ENCODE peak calls at places on chromosome 6, in ten cellular contexts. E is substantia nigra; J is naive thymus-derived CD4-positive, alpha-beta T cell; Z is IMR-90; F is mammary epithelial cell; M is SJSA1; W is left ventricle myocardium inferior; B is fibroblast of lung; G is upper lobe of right lung; U is CD8-positive, alpha-beta memory T cell. H is an unnamed sample.

GRCh38 chr6:45441811-45442453 is 64.2 kb upstream of the SUPT3H start:
- DNase-seq in J (no peak), W (no peak), E (no peak), M (no peak), U (no peak), G (no peak), F (no peak), B (peak), Z (peak), H (no peak)

GRCh38 chr6:170130201-170130621 is 160.7 kb downstream of the DLL1 start:
- DNase-seq in B (no peak), Z (no peak), W (peak), M (no peak), F (no peak), J (no peak), E (no peak), U (no peak), G (peak), H (peak)

GRCh38 chr6:130421567-130421966 is 55.8 kb downstream of the TMEM200A start:
- DNase-seq in Z (peak), F (peak), E (no peak), M (peak), B (peak), U (no peak), J (no peak), W (no peak), G (no peak), H (no peak)

GRCh38 chr6:156175971-156176421 is 601.2 kb upstream of the ARID1B start:
- DNase-seq in W (peak), U (no peak), Z (no peak), B (no peak), F (no peak), J (no peak), M (no peak), G (no peak), E (no peak), H (peak)

GRCh38 chr6:157273756-157274088 is 49.6 kb downstream of the TMEM242 start:
- DNase-seq in F (no peak), J (peak), E (no peak), B (peak), M (no peak), G (no peak), Z (peak), W (peak), U (peak), H (peak)

GRCh38 chr6:89758830-89759229 is 60.8 kb downstream of the MDN1 start:
- DNase-seq in E (no peak), G (no peak), W (no peak), U (no peak), B (no peak), J (no peak), M (no peak), Z (no peak), F (no peak), H (no peak)

GRCh38 chr6:164013480-164014208 is 599.1 kb downstream of the QKI start:
- DNase-seq in F (no peak), J (no peak), Z (no peak), G (no peak), E (no peak), B (no peak), W (no peak), U (no peak), M (no peak), H (no peak)

GRCh38 chr6:13307508-13307995 is 20.8 kb downstream of the TBC1D7 start:
- DNase-seq in W (no peak), G (no peak), M (no peak), Z (peak), J (no peak), F (peak), E (no peak), U (no peak), B (peak), H (no peak)

GRCh38 chr6:8589941-8590676 is 154.8 kb upstream of the SLC35B3 start:
- DNase-seq in F (no peak), M (no peak), U (no peak), E (no peak), B (no peak), Z (no peak), W (no peak), J (no peak), G (no peak), H (no peak)

GRCh38 chr6:169624785-169625184 is 77.0 kb downstream of the WDR27 start:
- DNase-seq in G (no peak), Z (no peak), W (no peak), E (no peak), J (no peak), B (no peak), F (no peak), M (no peak), U (no peak), H (no peak)

GRCh38 chr6:158642805-158643489 is 1.6 kb downstream of the DYNLT1 start:
- DNase-seq in G (peak), U (no peak), Z (peak), J (no peak), W (no peak), F (peak), M (peak), B (no peak), E (no peak), H (no peak)

GRCh38 chr6:18985958-18986357 is 598.8 kb downstream of the RNF144B start:
- DNase-seq in W (no peak), E (no peak), U (no peak), J (no peak), M (no peak), B (no peak), F (no peak), Z (no peak), G (no peak), H (no peak)

GRCh38 chr6:99219788-99220187 is 129.7 kb downstream of the FAXC start:
- DNase-seq in M (no peak), W (no peak), E (no peak), U (no peak), B (no peak), Z (no peak), F (no peak), J (no peak), G (no peak), H (no peak)

GRCh38 chr6:83808005-83808404 is 45.2 kb upstream of the RIPPLY2 start:
- DNase-seq in W (no peak), M (no peak), E (no peak), G (no peak), Z (no peak), F (no peak), B (no peak), J (no peak), U (no peak), H (no peak)

GRCh38 chr6:84847349-84848160 is 83.2 kb upstream of the TBX18 start:
- DNase-seq in E (no peak), J (no peak), W (no peak), U (no peak), M (peak), B (peak), Z (no peak), F (peak), G (no peak), H (no peak)

GRCh38 chr6:21507811-21508210 is 85.7 kb upstream of the SOX4 start:
- DNase-seq in W (no peak), Z (peak), F (peak), B (no peak), G (no peak), M (no peak), E (no peak), U (no peak), J (no peak), H (no peak)

GRCh38 chr6:79230149-79230548 is 4.3 kb downstream of the HMGN3 start:
- DNase-seq in M (no peak), F (no peak), U (no peak), G (no peak), B (peak), J (no peak), E (no peak), Z (no peak), W (no peak), H (no peak)

GRCh38 chr6:41092421-41093140 is 19.8 kb downstream of the NFYA start:
- DNase-seq in B (peak), M (no peak), F (peak), J (no peak), G (no peak), E (no peak), W (no peak), Z (peak), U (no peak), H (no peak)

GRCh38 chr6:79538481-79538971 is 1.3 kb upstream of the LCA5 start:
- DNase-seq in M (peak), G (no peak), W (no peak), U (no peak), J (no peak), B (peak), Z (no peak), E (no peak), F (peak), H (no peak)

GRCh38 chr6:96727144-96727543 is 110.1 kb downstream of the GPR63 start:
- DNase-seq in J (no peak), E (no peak), F (no peak), Z (no peak), W (no peak), U (no peak), M (no peak), G (no peak), B (no peak), H (no peak)

GRCh38 chr6:121901432-121901831 is 466.0 kb downstream of the GJA1 start:
- DNase-seq in U (no peak), Z (no peak), F (no peak), J (no peak), G (no peak), E (no peak), M (no peak), W (no peak), B (no peak), H (no peak)

GRCh38 chr6:75775219-75775618 is 26.2 kb downstream of the MYO6 start:
- DNase-seq in W (no peak), E (no peak), M (no peak), G (no peak), J (no peak), Z (peak), U (no peak), B (peak), F (no peak), H (no peak)

GRCh38 chr6:116165596-116165995 is 39.7 kb upstream of the COL10A1 start:
- DNase-seq in B (no peak), U (no peak), F (no peak), G (no peak), J (no peak), W (no peak), M (no peak), E (no peak), Z (no peak), H (no peak)

GRCh38 chr6:131547524-131547923 is 25.5 kb upstream of the ARG1 start:
- DNase-seq in W (no peak), G (no peak), E (no peak), M (no peak), U (no peak), Z (no peak), B (no peak), F (no peak), J (no peak), H (no peak)

GRCh38 chr6:78436335-78436734 is 431.0 kb upstream of the IRAK1BP1 start:
- DNase-seq in M (no peak), Z (peak), U (no peak), G (no peak), F (peak), E (no peak), W (no peak), J (no peak), B (peak), H (no peak)

GRCh38 chr6:1720620-1721322 is 111.1 kb downstream of the FOXC1 start:
- DNase-seq in E (no peak), U (no peak), M (no peak), G (no peak), F (no peak), W (no peak), B (no peak), Z (no peak), J (no peak), H (no peak)

GRCh38 chr6:107690864-107691661 is 133.1 kb downstream of the SCML4 start:
- DNase-seq in W (no peak), J (no peak), B (peak), U (no peak), Z (peak), M (peak), G (no peak), F (no peak), E (no peak), H (peak)

GRCh38 chr6:27296106-27296783 is 15.8 kb downstream of the POM121L2 start:
- DNase-seq in U (no peak), M (no peak), B (peak), F (peak), G (no peak), J (no peak), W (no peak), E (no peak), Z (peak), H (no peak)

GRCh38 chr6:118586741-118587485 is 38.8 kb downstream of the PLN start:
- DNase-seq in B (no peak), Z (no peak), M (no peak), E (no peak), W (no peak), F (no peak), J (no peak), U (no peak), G (no peak), H (no peak)

GRCh38 chr6:1832844-1833787 is 223.4 kb downstream of the FOXC1 start:
- DNase-seq in E (no peak), W (peak), Z (peak), J (no peak), F (no peak), M (peak), G (no peak), B (peak), U (no peak), H (peak)

GRCh38 chr6:150352321-150353296 is 16.2 kb upstream of the IYD start:
- DNase-seq in U (no peak), B (peak), W (no peak), E (no peak), G (no peak), J (no peak), Z (peak), M (peak), F (peak), H (no peak)

GRCh38 chr6:20416063-20416454 is 14.4 kb downstream of the E2F3 start:
- DNase-seq in W (no peak), E (no peak), B (no peak), M (no peak), F (no peak), U (no peak), G (no peak), Z (no peak), J (no peak), H (no peak)
- H3K27ac ChIP-seq in W (no peak), E (no peak), B (no peak), M (no peak), F (no peak), U (no peak), G (no peak), Z (no peak), J (no peak), H (no peak)

GRCh38 chr6:44063561-44064059 is 63.6 kb downstream of the MRPL14 start:
- DNase-seq in U (no peak), M (no peak), E (no peak), Z (no peak), W (no peak), G (no peak), J (no peak), B (no peak), F (no peak), H (no peak)

GRCh38 chr6:44061375-44062104 is 65.7 kb downstream of the MRPL14 start:
- DNase-seq in J (no peak), U (no peak), F (peak), E (no peak), Z (peak), W (no peak), G (no peak), M (no peak), B (peak), H (no peak)

GRCh38 chr6:44062771-44063560 is 64.3 kb downstream of the MRPL14 start:
- DNase-seq in W (no peak), E (no peak), B (no peak), U (no peak), Z (no peak), G (peak), M (no peak), J (no peak), F (peak), H (no peak)

GRCh38 chr6:44060622-44061374 is 66.5 kb downstream of the MRPL14 start:
- DNase-seq in U (no peak), M (no peak), B (no peak), J (no peak), F (no peak), E (no peak), W (no peak), Z (no peak), G (no peak), H (no peak)

GRCh38 chr6:44062105-44062770 is 65.0 kb downstream of the MRPL14 start:
- DNase-seq in W (peak), M (no peak), G (no peak), Z (no peak), F (peak), B (no peak), J (no peak), U (no peak), E (no peak), H (no peak)
- H3K27ac ChIP-seq in W (peak), M (no peak), G (no peak), Z (peak), F (peak), B (peak), J (no peak), U (peak), E (no peak), H (peak)

DNA sequence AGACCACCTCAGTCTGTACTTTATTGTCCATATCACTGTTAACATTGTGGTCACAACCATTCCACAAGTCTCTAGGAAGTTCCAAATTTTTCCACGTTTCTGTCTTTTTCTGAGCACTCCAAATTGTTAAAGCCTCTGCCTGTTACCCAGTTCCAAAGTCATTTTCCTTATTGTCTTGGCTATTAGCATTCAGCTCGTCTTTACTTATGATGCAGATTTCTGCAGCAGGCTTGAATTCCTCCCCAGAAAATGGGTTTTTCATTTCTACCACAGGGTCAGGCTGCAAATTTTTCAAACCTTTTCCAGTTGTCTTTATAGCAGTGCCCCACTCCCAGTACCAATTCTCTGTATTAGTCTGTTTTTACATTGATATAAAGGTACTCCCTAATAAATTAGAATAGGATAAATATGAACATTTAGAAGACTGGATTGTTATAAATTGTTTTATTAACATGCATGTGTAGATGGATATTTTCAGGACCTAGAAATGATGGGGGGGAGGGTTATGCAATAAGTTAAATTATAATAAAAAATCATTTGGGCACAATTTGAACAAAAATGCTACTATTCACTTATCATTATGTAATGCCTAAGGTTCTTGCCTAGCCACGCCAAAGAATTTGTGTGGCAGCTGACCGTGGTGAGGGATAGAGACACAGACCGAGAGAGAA is 595.3 kb upstream of the ADGRB3 start:
- DNase-seq in Z (no peak), G (no peak), F (no peak), B (no peak), M (no peak), E (no peak), J (no peak), W (no peak), U (no peak), H (no peak)
- H3K27ac ChIP-seq in Z (no peak), G (no peak), F (no peak), B (no peak), M (no peak), E (no peak), J (no peak), W (peak), U (peak), H (no peak)

GRCh38 chr6:5190467-5190866 is 70.3 kb downstream of the LYRM4 start:
- DNase-seq in B (peak), U (no peak), G (no peak), F (peak), Z (peak), E (no peak), M (peak), W (no peak), J (no peak), H (no peak)

GRCh38 chr6:5192135-5192794 is 68.5 kb downstream of the LYRM4 start:
- DNase-seq in Z (no peak), J (no peak), M (no peak), F (no peak), E (no peak), B (no peak), G (no peak), U (no peak), W (no peak), H (no peak)

GRCh38 chr6:5191722-5192121 is 69.0 kb downstream of the LYRM4 start:
- DNase-seq in J (no peak), W (no peak), Z (no peak), M (no peak), B (no peak), U (no peak), G (no peak), E (no peak), F (no peak), H (no peak)

GRCh38 chr6:5188646-5189045 is 72.1 kb downstream of the LYRM4 start:
- DNase-seq in E (no peak), Z (no peak), J (no peak), B (no peak), M (no peak), G (no peak), U (no peak), W (no peak), F (no peak), H (no peak)

GRCh38 chr6:5191222-5191621 is 69.5 kb downstream of the LYRM4 start:
- DNase-seq in E (no peak), W (no peak), G (no peak), U (no peak), F (no peak), M (no peak), J (no peak), B (no peak), Z (peak), H (no peak)
- H3K27ac ChIP-seq in E (no peak), W (no peak), G (no peak), U (no peak), F (no peak), M (peak), J (no peak), B (no peak), Z (peak), H (no peak)

GRCh38 chr6:151681426-151682059 is 125.9 kb upstream of the ESR1 start:
- DNase-seq in G (no peak), J (no peak), U (no peak), W (peak), Z (no peak), B (peak), E (no peak), F (no peak), M (no peak), H (no peak)
- H3K27ac ChIP-seq in G (peak), J (no peak), U (no peak), W (peak), Z (no peak), B (no peak), E (no peak), F (no peak), M (no peak), H (peak)

GRCh38 chr6:111485316-111485715 is 2.3 kb upstream of the REV3L start:
- DNase-seq in E (no peak), J (no peak), M (peak), Z (peak), G (no peak), W (no peak), U (no peak), B (no peak), F (no peak), H (no peak)
- H3K27ac ChIP-seq in E (no peak), J (no peak), M (peak), Z (peak), G (peak), W (peak), U (no peak), B (peak), F (no peak), H (peak)

GRCh38 chr6:95596021-95596420 is 18.7 kb downstream of the MANEA start:
- DNase-seq in G (no peak), U (no peak), J (no peak), B (no peak), E (no peak), M (no peak), F (peak), Z (no peak), W (no peak), H (no peak)

GRCh38 chr6:95601133-95601532 is 23.8 kb downstream of the MANEA start:
- DNase-seq in F (no peak), Z (peak), M (peak), B (peak), E (no peak), J (no peak), W (no peak), G (no peak), U (no peak), H (no peak)

GRCh38 chr6:95599691-95600090 is 22.4 kb downstream of the MANEA start:
- DNase-seq in B (no peak), U (no peak), E (no peak), J (no peak), Z (no peak), M (no peak), F (no peak), G (no peak), W (no peak), H (no peak)
- H3K27ac ChIP-seq in B (peak), U (no peak), E (no peak), J (no peak), Z (no peak), M (peak), F (no peak), G (no peak), W (no peak), H (no peak)

DNA sequence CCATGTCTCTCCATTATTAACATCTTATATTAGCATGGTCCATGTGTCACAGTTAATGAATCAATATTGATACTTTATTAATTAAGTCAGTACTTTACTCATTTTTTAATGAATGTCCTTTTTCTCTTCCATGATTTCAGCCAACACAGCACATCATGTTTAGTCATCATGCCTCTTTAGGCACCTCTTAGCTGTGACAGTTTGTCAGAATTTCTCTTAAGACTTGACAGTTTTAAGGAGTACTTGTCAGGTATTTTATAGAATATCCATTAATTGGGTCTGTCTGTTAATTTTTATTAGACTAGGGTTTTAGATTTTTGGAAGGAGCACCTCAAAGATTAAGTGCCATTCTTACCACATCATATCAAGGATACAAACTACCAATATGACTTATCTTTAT is 729.4 kb downstream of the HACE1 start:
- DNase-seq in Z (no peak), J (no peak), E (no peak), G (no peak), B (no peak), U (no peak), M (no peak), W (no peak), F (no peak), H (no peak)
- H3K27ac ChIP-seq in Z (no peak), J (no peak), E (no peak), G (no peak), B (no peak), U (no peak), M (no peak), W (no peak), F (no peak), H (no peak)

H was measured in uterus.